ENCODE peak calls at places on chromosome 18, in seven cellular contexts. E is lower lobe of right lung, A is GM23338, Y is fibroblast of the aortic adventitia, G is pancreas, I is Calu3, V is ascending aorta. H is an unnamed sample.

GRCh38 chr18:23281626-23282436 is 146.5 kb downstream of the CABLES1 start:
- DNase-seq in E (no peak), A (peak), Y (no peak), G (no peak), I (peak), V (no peak), H (no peak)

GRCh38 chr18:4292696-4293095 is 162.4 kb downstream of the DLGAP1 start:
- DNase-seq in E (no peak), A (no peak), Y (no peak), G (no peak), I (no peak), V (no peak), H (no peak)

GRCh38 chr18:41464278-41464677 is 490.8 kb upstream of the PIK3C3 start:
- DNase-seq in E (no peak), A (peak), Y (no peak), G (no peak), I (no peak), V (no peak), H (no peak)

GRCh38 chr18:34626404-34627137 is 83.5 kb upstream of the DTNA start:
- DNase-seq in E (no peak), A (no peak), Y (peak), G (no peak), I (no peak), V (no peak), H (no peak)

GRCh38 chr18:3248670-3249359 is 1.2 kb downstream of the MYL12A start:
- DNase-seq in E (no peak), A (no peak), Y (peak), G (no peak), I (peak), V (no peak), H (no peak)

GRCh38 chr18:12973562-12974213 is 17.5 kb upstream of the CEP192 start:
- DNase-seq in E (no peak), A (no peak), Y (no peak), G (no peak), I (no peak), V (no peak), H (no peak)

GRCh38 chr18:14577971-14578370 is 34.6 kb upstream of the POTEC start:
- DNase-seq in E (no peak), A (no peak), Y (no peak), G (no peak), I (no peak), V (no peak), H (no peak)

GRCh38 chr18:60044290-60045006 is 144.7 kb downstream of the PMAIP1 start:
- DNase-seq in E (no peak), A (no peak), Y (peak), G (no peak), I (no peak), V (no peak), H (no peak)

GRCh38 chr18:73150199-73150598 is 282.4 kb upstream of the NETO1 start:
- DNase-seq in E (no peak), A (peak), Y (no peak), G (no peak), I (no peak), V (no peak), H (no peak)

GRCh38 chr18:1917141-1917540 is 654.2 kb downstream of the METTL4 start:
- DNase-seq in E (no peak), A (no peak), Y (no peak), G (no peak), I (no peak), V (no peak), H (no peak)

GRCh38 chr18:1917546-1917945 is 653.8 kb downstream of the METTL4 start:
- DNase-seq in E (no peak), A (no peak), Y (no peak), G (no peak), I (no peak), V (no peak), H (no peak)

GRCh38 chr18:1914489-1914888 is 656.8 kb downstream of the METTL4 start:
- DNase-seq in E (no peak), A (peak), Y (peak), G (no peak), I (peak), V (no peak), H (no peak)
- TF ChIP-seq CTCF in E (no peak), A (peak), Y (peak), G (no peak), I (peak), V (no peak), H (peak)

GRCh38 chr18:9810994-9811393 is 74.8 kb upstream of the TXNDC2 start:
- DNase-seq in E (no peak), A (peak), Y (no peak), G (no peak), I (no peak), V (no peak), H (no peak)
- TF ChIP-seq CTCF in E (no peak), A (peak), Y (no peak), G (no peak), I (no peak), V (no peak), H (no peak)

GRCh38 chr18:63158676-63159291 is 160.8 kb downstream of the BCL2 start:
- DNase-seq in E (no peak), A (no peak), Y (no peak), G (no peak), I (no peak), V (no peak), H (no peak)
- TF ChIP-seq CTCF in E (no peak), A (no peak), Y (no peak), G (no peak), I (no peak), V (no peak), H (no peak)

DNA sequence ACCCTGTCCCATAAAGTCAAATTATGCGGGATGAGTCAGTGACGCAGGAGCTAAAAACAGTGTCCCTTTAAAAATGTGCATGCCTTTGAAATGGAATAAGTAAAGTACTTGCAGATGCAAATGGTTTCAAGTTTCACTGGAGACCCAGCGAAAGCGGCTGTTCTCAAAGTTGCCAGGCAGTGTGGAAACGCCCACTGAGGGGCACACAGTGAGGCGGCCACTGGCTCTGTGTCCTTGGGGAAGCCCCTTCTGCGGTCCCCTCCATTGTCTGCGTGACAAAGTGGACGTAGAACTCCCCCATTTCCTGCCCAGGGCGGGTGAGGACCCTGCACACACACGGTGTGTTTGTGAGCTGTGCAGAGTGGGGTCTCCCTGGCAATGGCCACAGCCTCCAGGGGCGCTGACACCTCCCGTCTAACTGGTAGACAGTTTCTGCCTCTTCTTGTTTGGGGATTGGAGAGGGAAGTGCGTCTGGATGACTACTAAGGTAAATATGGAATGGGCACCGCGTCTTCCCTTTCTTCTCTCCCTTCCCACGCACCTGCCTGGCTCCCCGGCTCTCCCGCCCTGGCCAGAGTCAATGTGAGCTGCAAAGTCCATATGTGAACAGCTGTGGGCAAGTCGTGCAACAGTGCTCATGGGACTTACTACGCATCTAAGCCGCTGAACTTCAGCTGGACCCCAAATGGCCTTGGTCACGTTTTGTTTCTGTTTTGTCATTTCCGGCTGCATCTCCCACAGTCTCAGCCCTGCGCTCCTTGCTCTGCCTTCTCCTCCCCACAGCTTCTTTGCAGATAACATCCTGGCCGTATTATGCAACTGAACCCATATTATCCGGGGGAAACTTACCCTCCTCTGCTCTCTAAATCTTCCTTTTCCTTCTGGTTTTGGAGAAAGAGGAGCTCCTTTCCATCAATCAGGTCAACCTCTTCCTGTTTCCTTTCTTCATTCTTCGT is 33.7 kb upstream of the ZNF516 start:
- DNase-seq in E (no peak), A (peak), Y (peak), G (no peak), I (peak), V (no peak), H (peak)
- TF ChIP-seq CTCF in E (no peak), A (peak), Y (peak), G (no peak), I (no peak), V (no peak), H (no peak)

DNA sequence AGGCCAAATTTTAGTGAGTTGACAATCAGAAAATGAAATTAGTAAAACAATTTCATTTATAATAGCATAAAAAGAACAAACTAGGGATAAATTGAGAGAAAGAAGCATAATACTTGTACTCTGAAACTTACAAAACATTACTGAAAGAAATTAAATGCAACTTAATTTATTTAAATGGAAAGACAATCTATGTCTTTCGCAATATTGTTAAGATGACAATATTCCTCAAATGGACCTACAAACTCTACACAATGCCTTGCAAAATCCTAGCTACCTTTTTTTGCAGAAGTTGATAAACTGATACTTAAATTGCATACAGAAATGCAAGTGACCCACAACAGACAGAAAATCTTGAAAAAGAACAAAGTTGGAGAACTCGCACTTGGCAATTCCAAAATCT is 9.1 kb downstream of the EPG5 start:
- DNase-seq in E (no peak), A (no peak), Y (no peak), G (no peak), I (no peak), V (no peak), H (no peak)
- TF ChIP-seq CTCF in E (no peak), A (no peak), Y (no peak), G (no peak), I (no peak), V (no peak), H (no peak)

H was measured in neural crest cell.